ENCODE peak calls at places on chromosomes 2 and 18, in six cellular contexts. I is NB4, W is transverse colon, B is GM12892, V is IMR-90, Q is stomach. E is an unnamed sample.
A peak's percentile ranks its signal among the peaks of the same experiment; 100 is the strongest.

GRCh38 chr18:51039138-51040112 is 9.4 kb downstream of the SMAD4 start:
- DNase-seq in W (no peak), B (no peak), I (no peak), V (peak; percentile 46), Q (no peak), E (no peak)

GRCh38 chr2:234917245-234917975 is 34.4 kb upstream of the SH3BP4 start:
- DNase-seq in I (no peak), W (no peak), Q (no peak), V (no peak), B (no peak), E (no peak)

GRCh38 chr18:35888329-35888728 is 84.2 kb upstream of the RMP24 start:
- DNase-seq in V (no peak), B (no peak), I (no peak), W (no peak), Q (no peak), E (no peak)

GRCh38 chr2:206480161-206480560 is 36.8 kb downstream of the ADAM23 start:
- DNase-seq in I (no peak), V (peak; percentile 55), B (no peak), Q (no peak), W (no peak), E (no peak)

GRCh38 chr2:24986397-24986796 is 14.6 kb upstream of the DNAJC27 start:
- DNase-seq in Q (no peak), V (peak; percentile 11), W (no peak), I (no peak), B (no peak), E (no peak)

GRCh38 chr2:130828461-130828860 is 8.3 kb upstream of the ARHGEF4 start:
- DNase-seq in W (no peak), V (no peak), Q (no peak), I (no peak), B (no peak), E (no peak)

GRCh38 chr2:80529466-80530165 is 225.1 kb upstream of the LRRTM1 start:
- DNase-seq in I (no peak), Q (no peak), W (no peak), B (no peak), V (no peak), E (no peak)

GRCh38 chr2:208511016-208511415 is 104.4 kb downstream of the PTH2R start:
- DNase-seq in W (no peak), B (no peak), Q (no peak), I (no peak), V (no peak), E (no peak)

GRCh38 chr18:61551586-61551985 is 218.4 kb downstream of the CDH20 start:
- DNase-seq in I (peak; percentile 60), Q (no peak), W (peak; percentile 20), V (peak; percentile 88), B (peak; percentile 34), E (no peak)

GRCh38 chr2:10889741-10890215 is 22.0 kb upstream of the KCNF1 start:
- DNase-seq in Q (no peak), W (no peak), I (no peak), B (no peak), V (no peak), E (no peak)

GRCh38 chr18:49893036-49893435 is 79.7 kb upstream of the ACAA2 start:
- DNase-seq in W (no peak), I (no peak), B (no peak), V (no peak), Q (no peak), E (no peak)

GRCh38 chr2:234887277-234887676 is 64.5 kb upstream of the SH3BP4 start:
- DNase-seq in I (no peak), B (no peak), V (no peak), W (no peak), Q (no peak), E (no peak)

GRCh38 chr18:3593381-3593903 is 143.5 kb downstream of the TGIF1 start:
- DNase-seq in B (no peak), V (peak; percentile 87), I (peak; percentile 63), W (no peak), Q (no peak), E (no peak)

GRCh38 chr2:62596061-62596658 is 90.2 kb upstream of the TMEM17 start:
- DNase-seq in V (peak; percentile 81), I (no peak), W (no peak), B (no peak), Q (no peak), E (no peak)

GRCh38 chr2:222797308-222797707 is 63.5 kb upstream of the ACSL3 start:
- DNase-seq in B (no peak), Q (no peak), I (peak; percentile 34), V (peak; percentile 34), W (no peak), E (no peak)

GRCh38 chr18:34942975-34943374 is 98.2 kb upstream of the MAPRE2 start:
- DNase-seq in B (no peak), W (peak; percentile 31), I (no peak), Q (peak; percentile 49), V (no peak), E (peak; percentile 65)

GRCh38 chr2:196112408-196113039 is 43.9 kb upstream of the DNAH7 start:
- DNase-seq in B (no peak), I (peak; percentile 34), V (peak; percentile 81), W (no peak), Q (no peak), E (no peak)

GRCh38 chr2:161974417-161974816 is 99.6 kb downstream of the DPP4 start:
- DNase-seq in B (no peak), W (no peak), I (no peak), Q (no peak), V (no peak), E (no peak)

GRCh38 chr18:49520661-49521145 is 33.7 kb upstream of the C18orf32 start:
- DNase-seq in W (no peak), V (peak; percentile 11), Q (no peak), I (no peak), B (no peak), E (no peak)

GRCh38 chr2:165587335-165587938 is 117.9 kb downstream of the CSRNP3 start:
- DNase-seq in B (no peak), V (no peak), Q (no peak), I (no peak), W (no peak), E (no peak)

GRCh38 chr2:238667008-238667407 is 180.9 kb upstream of the TWIST2 start:
- DNase-seq in I (no peak), V (no peak), Q (no peak), W (no peak), B (no peak), E (no peak)

GRCh38 chr2:35428548-35428947 is 927.0 kb upstream of the CRIM1 start:
- DNase-seq in W (peak; percentile 10), B (no peak), V (no peak), I (peak; percentile 62), Q (peak; percentile 32), E (no peak)

GRCh38 chr2:190843874-190844699 is 36.5 kb upstream of the GLS start:
- DNase-seq in I (peak; percentile 16), V (peak; percentile 69), B (no peak), W (no peak), Q (no peak), E (no peak)

GRCh38 chr2:24866946-24867345 is 53.1 kb downstream of the ADCY3 start:
- DNase-seq in W (no peak), I (no peak), B (no peak), V (no peak), Q (no peak), E (no peak)

GRCh38 chr2:27095745-27096651 is 9.4 kb downstream of the KHK start:
- DNase-seq in W (peak; percentile 55), V (peak; percentile 57), I (peak; percentile 61), Q (peak; percentile 64), B (peak; percentile 81), E (peak; percentile 72)

GRCh38 chr2:205685314-205686230 is 3.3 kb downstream of the NRP2 start:
- DNase-seq in Q (peak; percentile 43), W (no peak), V (peak; percentile 67), I (no peak), B (no peak), E (no peak)

GRCh38 chr18:39773656-39774055 is 2181.4 kb upstream of the PIK3C3 start:
- DNase-seq in W (no peak), I (no peak), B (no peak), V (peak; percentile 6), Q (no peak), E (no peak)

GRCh38 chr18:464311-464659 is 36.2 kb downstream of the COLEC12 start:
- DNase-seq in Q (no peak), V (no peak), W (no peak), I (no peak), B (no peak), E (no peak)

GRCh38 chr2:182248362-182248761 is 178.5 kb downstream of the PDE1A start:
- DNase-seq in B (no peak), Q (no peak), V (no peak), I (no peak), W (no peak), E (peak; percentile 11)

GRCh38 chr18:23970161-23971153 is 44.1 kb upstream of the TTC39C start:
- DNase-seq in V (no peak), I (no peak), Q (no peak), W (no peak), B (no peak), E (no peak)

GRCh38 chr2:112048236-112048592 is 6.9 kb upstream of the TMEM87B start:
- DNase-seq in I (no peak), Q (no peak), W (no peak), B (no peak), V (no peak), E (no peak)

GRCh38 chr18:45637546-45638327 is 22.5 kb downstream of the SLC14A2 start:
- DNase-seq in W (no peak), B (no peak), V (no peak), I (peak; percentile 56), Q (no peak), E (no peak)

GRCh38 chr18:72470391-72470790 is 73.8 kb downstream of the CBLN2 start:
- DNase-seq in V (no peak), I (no peak), W (no peak), Q (no peak), B (no peak), E (no peak)

GRCh38 chr2:238091426-238092060 is 8.6 kb upstream of the ESPNL start:
- DNase-seq in Q (peak; percentile 21), I (no peak), W (no peak), V (no peak), B (no peak), E (no peak)

GRCh38 chr18:69948919-69949537 is 1.4 kb upstream of the CD226 start:
- DNase-seq in B (peak; percentile 34), W (peak; percentile 62), V (peak; percentile 57), Q (peak; percentile 30), I (peak; percentile 24), E (no peak)

GRCh38 chr2:134170700-134171099 is 83.2 kb upstream of the MGAT5 start:
- DNase-seq in W (no peak), B (no peak), Q (no peak), V (no peak), I (no peak), E (no peak)
- TF ChIP-seq POLR2A in W (no peak), B (no peak), Q (no peak), V (no peak), I (no peak), E (no peak)

GRCh38 chr2:172098650-172099471 is 3.8 kb downstream of the DLX2 start:
- DNase-seq in W (peak; percentile 34), B (no peak), V (peak; percentile 71), I (peak; percentile 76), Q (no peak), E (no peak)
- TF ChIP-seq POLR2A in W (no peak), B (no peak), V (peak; percentile 62), I (no peak), Q (no peak), E (no peak)

GRCh38 chr18:57234346-57234745 is 87.5 kb downstream of the BOD1L2 start:
- DNase-seq in Q (no peak), I (no peak), B (no peak), V (no peak), W (no peak), E (no peak)
- TF ChIP-seq POLR2A in Q (no peak), I (no peak), B (no peak), V (no peak), W (no peak), E (no peak)

GRCh38 chr2:174211954-174212353 is 36.4 kb downstream of the OLA1 start:
- DNase-seq in Q (no peak), V (no peak), B (no peak), W (no peak), I (no peak), E (no peak)
- TF ChIP-seq POLR2A in Q (no peak), V (no peak), B (no peak), W (no peak), I (no peak), E (no peak)